ENCODE peak calls at places on chromosome 20, in ten cellular contexts. W is esophagus squamous epithelium, Z is small intestine, X is hippocampal formation, P is COR-L47, G is osteoblast, I is HEK293T, M is germinal center, U is activated T-cell treated with anti-CD3 and anti-CD28 coated beads for 24 hours, C is nephron progenitor cell. K is an unnamed sample.

GRCh38 chr20:45552456-45552855 is 5.3 kb upstream of the EPPIN start:
- DNase-seq in W (no peak), Z (peak), X (no peak), P (no peak), G (no peak), I (no peak), M (no peak), U (no peak), C (no peak), K (no peak)

GRCh38 chr20:35387334-35387733 is 24.4 kb downstream of the UQCC1 start:
- DNase-seq in W (no peak), Z (no peak), X (no peak), P (no peak), G (no peak), I (no peak), M (no peak), U (no peak), C (no peak), K (no peak)

GRCh38 chr20:40249805-40250204 is 439.2 kb downstream of the MAFB start:
- DNase-seq in W (no peak), Z (no peak), X (no peak), P (no peak), G (no peak), I (no peak), M (no peak), U (no peak), C (no peak), K (no peak)

GRCh38 chr20:44683263-44684046 is 31.7 kb upstream of the CCN5 start:
- DNase-seq in W (no peak), Z (peak), X (no peak), P (peak), G (peak), I (peak), M (peak), U (peak), C (peak), K (peak)

GRCh38 chr20:57507477-57507876 is 17.5 kb downstream of the CTCFL start:
- DNase-seq in W (no peak), Z (no peak), X (no peak), P (no peak), G (no peak), I (no peak), M (no peak), U (no peak), C (no peak), K (no peak)

GRCh38 chr20:24672886-24673677 is 203.7 kb downstream of the SYNDIG1 start:
- DNase-seq in W (no peak), Z (no peak), X (no peak), P (no peak), G (peak), I (no peak), M (no peak), U (no peak), C (no peak), K (no peak)

GRCh38 chr20:52056203-52057062 is 135.1 kb downstream of the ZFP64 start:
- DNase-seq in W (no peak), Z (no peak), X (no peak), P (no peak), G (peak), I (no peak), M (no peak), U (no peak), C (no peak), K (no peak)

GRCh38 chr20:15528386-15529111 is 1044.7 kb downstream of the KIF16B start:
- DNase-seq in W (no peak), Z (no peak), X (no peak), P (no peak), G (peak), I (no peak), M (no peak), U (no peak), C (no peak), K (no peak)

GRCh38 chr20:17610566-17611289 is 40.9 kb downstream of the DSTN start:
- DNase-seq in W (no peak), Z (peak), X (no peak), P (no peak), G (peak), I (no peak), M (no peak), U (peak), C (no peak), K (no peak)

GRCh38 chr20:14717124-14718004 is 380.0 kb upstream of the FLRT3 start:
- DNase-seq in W (no peak), Z (peak), X (no peak), P (no peak), G (no peak), I (no peak), M (no peak), U (no peak), C (no peak), K (no peak)

GRCh38 chr20:17652411-17652810 is 29.6 kb downstream of the RRBP1 start:
- DNase-seq in W (no peak), Z (no peak), X (no peak), P (no peak), G (peak), I (no peak), M (no peak), U (no peak), C (no peak), K (no peak)

GRCh38 chr20:37838769-37839431 is 64.0 kb upstream of the VSTM2L start:
- DNase-seq in W (no peak), Z (no peak), X (no peak), P (no peak), G (no peak), I (no peak), M (no peak), U (no peak), C (no peak), K (no peak)

GRCh38 chr20:23155141-23155590 is 69.0 kb upstream of the CD93 start:
- DNase-seq in W (no peak), Z (no peak), X (no peak), P (no peak), G (no peak), I (no peak), M (no peak), U (no peak), C (no peak), K (peak)

GRCh38 chr20:21183722-21184121 is 57.8 kb downstream of the KIZ start:
- DNase-seq in W (no peak), Z (peak), X (no peak), P (no peak), G (peak), I (no peak), M (no peak), U (no peak), C (no peak), K (no peak)

GRCh38 chr20:10906830-10907229 is 233.0 kb upstream of the JAG1 start:
- DNase-seq in W (no peak), Z (no peak), X (no peak), P (no peak), G (no peak), I (no peak), M (no peak), U (no peak), C (no peak), K (no peak)

GRCh38 chr20:32240220-32240619 is 32.5 kb downstream of the POFUT1 start:
- DNase-seq in W (no peak), Z (no peak), X (no peak), P (no peak), G (peak), I (no peak), M (no peak), U (no peak), C (no peak), K (no peak)

GRCh38 chr20:47568837-47569410 is 67.2 kb downstream of the NCOA3 start:
- DNase-seq in W (no peak), Z (no peak), X (no peak), P (no peak), G (peak), I (no peak), M (no peak), U (no peak), C (no peak), K (no peak)

GRCh38 chr20:1863296-1863695 is 31.9 kb upstream of the SIRPA start:
- DNase-seq in W (no peak), Z (peak), X (no peak), P (no peak), G (no peak), I (no peak), M (no peak), U (no peak), C (no peak), K (no peak)

GRCh38 chr20:40563296-40563950 is 125.6 kb downstream of the MAFB start:
- DNase-seq in W (peak), Z (peak), X (no peak), P (peak), G (no peak), I (no peak), M (no peak), U (no peak), C (no peak), K (no peak)

GRCh38 chr20:44533928-44534327 is 12.1 kb upstream of the SERINC3 start:
- DNase-seq in W (no peak), Z (no peak), X (no peak), P (no peak), G (no peak), I (no peak), M (no peak), U (no peak), C (no peak), K (no peak)

GRCh38 chr20:63547484-63548480 is at the start of gene SRMS:
- DNase-seq in W (no peak), Z (no peak), X (no peak), P (no peak), G (no peak), I (no peak), M (no peak), U (no peak), C (no peak), K (no peak)

GRCh38 chr20:22312744-22313346 is 271.5 kb downstream of the FOXA2 start:
- DNase-seq in W (no peak), Z (peak), X (peak), P (peak), G (peak), I (peak), M (no peak), U (no peak), C (peak), K (no peak)

GRCh38 chr20:24148372-24148771 is 159.8 kb upstream of the GGTLC1 start:
- DNase-seq in W (no peak), Z (peak), X (no peak), P (no peak), G (no peak), I (no peak), M (no peak), U (no peak), C (no peak), K (peak)

GRCh38 chr20:38671701-38672292 is 52.5 kb upstream of the SLC32A1 start:
- DNase-seq in W (no peak), Z (no peak), X (no peak), P (no peak), G (no peak), I (no peak), M (no peak), U (no peak), C (no peak), K (no peak)

GRCh38 chr20:53691060-53691810 is 97.6 kb upstream of the ZNF217 start:
- DNase-seq in W (no peak), Z (no peak), X (no peak), P (no peak), G (no peak), I (no peak), M (no peak), U (no peak), C (no peak), K (no peak)

GRCh38 chr20:2688041-2688591 is 4.5 kb upstream of the EBF4 start:
- DNase-seq in W (no peak), Z (peak), X (peak), P (peak), G (peak), I (peak), M (peak), U (peak), C (peak), K (peak)

GRCh38 chr20:50284811-50285375 is 94.3 kb downstream of the CEBPB start:
- DNase-seq in W (no peak), Z (no peak), X (no peak), P (no peak), G (peak), I (peak), M (no peak), U (no peak), C (peak), K (no peak)

GRCh38 chr20:41074441-41074840 is 45.8 kb downstream of the TOP1 start:
- DNase-seq in W (no peak), Z (no peak), X (no peak), P (no peak), G (no peak), I (no peak), M (no peak), U (no peak), C (no peak), K (no peak)

GRCh38 chr20:45968081-45968671 is 3.8 kb downstream of the ZNF335 start:
- DNase-seq in W (no peak), Z (no peak), X (no peak), P (no peak), G (peak), I (no peak), M (no peak), U (no peak), C (no peak), K (no peak)

GRCh38 chr20:41135187-41135887 is 2.0 kb upstream of the PLCG1 start:
- DNase-seq in W (no peak), Z (peak), X (no peak), P (peak), G (peak), I (peak), M (peak), U (peak), C (peak), K (peak)

GRCh38 chr20:3282271-3283221 is 43.6 kb upstream of the SLC4A11 start:
- DNase-seq in W (no peak), Z (no peak), X (peak), P (no peak), G (no peak), I (no peak), M (no peak), U (no peak), C (no peak), K (no peak)

GRCh38 chr20:47466193-47466592 is 35.5 kb upstream of the NCOA3 start:
- DNase-seq in W (no peak), Z (no peak), X (no peak), P (no peak), G (peak), I (no peak), M (no peak), U (no peak), C (no peak), K (no peak)

GRCh38 chr20:44967207-44967807 is 995 bp downstream of the STK4 start:
- DNase-seq in W (no peak), Z (peak), X (peak), P (no peak), G (no peak), I (no peak), M (peak), U (peak), C (no peak), K (peak)

GRCh38 chr20:23160536-23161243 is 74.6 kb upstream of the CD93 start:
- DNase-seq in W (no peak), Z (no peak), X (no peak), P (no peak), G (no peak), I (no peak), M (no peak), U (no peak), C (no peak), K (no peak)

GRCh38 chr20:22288957-22289356 is 295.4 kb downstream of the FOXA2 start:
- DNase-seq in W (no peak), Z (no peak), X (no peak), P (no peak), G (no peak), I (no peak), M (no peak), U (no peak), C (no peak), K (no peak)

GRCh38 chr20:47164076-47164634 is 192.3 kb downstream of the ZMYND8 start:
- DNase-seq in W (no peak), Z (no peak), X (no peak), P (no peak), G (no peak), I (no peak), M (no peak), U (no peak), C (peak), K (no peak)

GRCh38 chr20:35273449-35274171 is 4.3 kb downstream of the MMP24OS start:
- DNase-seq in W (no peak), Z (no peak), X (no peak), P (no peak), G (peak), I (no peak), M (no peak), U (no peak), C (no peak), K (no peak)

GRCh38 chr20:6636209-6637159 is 131.0 kb upstream of the BMP2 start:
- DNase-seq in W (no peak), Z (peak), X (peak), P (peak), G (peak), I (peak), M (no peak), U (no peak), C (peak), K (no peak)